ENCODE peak calls at places on chromosomes 1 and 21, in four cellular contexts. R, M, D and W are unnamed samples.

GRCh38 chr1:36351222-36351977 is 28.0 kb upstream of the EVA1B start:
- DNase-seq in R (peak), M (no peak), D (peak), W (peak)

GRCh38 chr21:44473915-44474555 is 18.7 kb downstream of the LRRC3 start:
- DNase-seq in R (no peak), M (no peak), D (no peak), W (no peak)

GRCh38 chr1:14487671-14488070 is 110.8 kb upstream of the KAZN start:
- DNase-seq in R (peak), M (no peak), D (no peak), W (no peak)

GRCh38 chr1:206442101-206442500 is 28.2 kb upstream of the IKBKE start:
- DNase-seq in R (no peak), M (no peak), D (no peak), W (no peak)

GRCh38 chr1:107430540-107431228 is 289.8 kb downstream of the NTNG1 start:
- DNase-seq in R (peak), M (no peak), D (peak), W (peak)

GRCh38 chr1:178241837-178242236 is 147.9 kb downstream of the RASAL2 start:
- DNase-seq in R (no peak), M (no peak), D (no peak), W (peak)

GRCh38 chr1:56824956-56825355 is 5.8 kb upstream of the FYB2 start:
- DNase-seq in R (no peak), M (no peak), D (no peak), W (no peak)

GRCh38 chr1:225677350-225678124 is 24.6 kb upstream of the ENAH start:
- DNase-seq in R (no peak), M (peak), D (no peak), W (no peak)

GRCh38 chr1:198179556-198179981 is 22.8 kb downstream of the NEK7 start:
- DNase-seq in R (no peak), M (no peak), D (no peak), W (peak)

GRCh38 chr21:46323227-46323709 is 402 bp downstream of the C21orf58 start:
- DNase-seq in R (no peak), M (no peak), D (no peak), W (peak)
- H4K8ac ChIP-seq in R (peak), M (peak), D (no peak), W (no peak)

GRCh38 chr1:210374600-210374953 is 45.9 kb downstream of the HHAT start:
- DNase-seq in R (no peak), M (no peak), D (no peak), W (no peak)

GRCh38 chr1:210372931-210373627 is 44.4 kb downstream of the HHAT start:
- DNase-seq in R (no peak), M (no peak), D (no peak), W (no peak)

GRCh38 chr1:210372491-210372890 is 43.8 kb downstream of the HHAT start:
- DNase-seq in R (no peak), M (peak), D (no peak), W (peak)

GRCh38 chr1:210373878-210374599 is 45.3 kb downstream of the HHAT start:
- DNase-seq in R (peak), M (peak), D (peak), W (peak)

DNA sequence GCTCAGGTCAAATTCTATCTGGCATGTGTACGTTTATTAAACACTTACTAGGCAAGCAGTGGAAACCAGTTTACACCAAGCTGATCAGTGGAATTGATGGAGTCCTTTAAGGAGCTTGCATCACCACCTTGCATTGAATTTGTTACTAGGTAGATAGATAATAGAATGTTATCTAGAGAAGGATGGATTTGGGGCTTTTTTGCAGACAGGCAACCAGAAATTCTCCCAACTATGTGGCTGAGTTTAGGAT is 44.9 kb downstream of the HHAT start:
- DNase-seq in R (peak), M (no peak), D (no peak), W (no peak)
- H3K4me3 ChIP-seq in R (no peak), M (peak), D (no peak), W (no peak)

DNA sequence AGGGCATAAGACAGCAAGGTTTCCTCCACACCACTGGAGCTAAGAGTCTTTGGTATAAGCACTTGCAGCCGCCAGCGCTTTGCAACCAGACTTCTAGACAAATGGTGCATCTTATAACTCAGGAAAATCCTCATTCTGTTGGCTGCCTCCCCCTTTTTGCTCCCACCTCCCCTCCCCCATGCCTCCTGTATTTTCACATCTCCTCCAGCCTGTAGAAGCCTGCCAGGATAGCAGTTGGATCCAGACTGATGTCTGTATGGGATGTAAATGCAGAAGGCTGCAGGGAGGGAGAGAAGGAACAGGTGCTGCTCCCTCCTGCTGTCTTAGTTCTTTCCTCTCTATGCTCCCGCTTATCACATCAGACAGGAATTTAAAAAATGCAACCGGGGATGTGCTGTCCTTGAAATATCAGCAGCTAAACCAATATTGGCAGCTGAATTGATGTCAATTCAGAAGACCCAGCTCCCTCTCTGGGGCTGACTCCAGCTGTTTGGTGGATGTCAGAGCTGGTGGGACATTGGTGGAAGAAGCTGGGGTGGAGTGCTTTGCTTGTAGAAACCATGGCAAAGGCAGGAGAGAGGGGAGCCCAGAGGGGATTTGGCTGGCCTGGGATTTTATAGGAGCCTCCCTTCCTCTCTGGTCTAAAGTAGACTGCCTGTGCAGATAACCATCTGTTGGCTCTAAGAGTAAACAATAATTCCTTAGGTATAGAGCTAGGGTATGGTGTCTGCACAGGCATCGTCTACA is 53.5 kb downstream of the NFASC start:
- DNase-seq in R (no peak), M (no peak), D (no peak), W (no peak)
- H2BK12ac ChIP-seq in R (no peak), M (peak), D (no peak), W (no peak)

GRCh38 chr1:12327566-12327965 is 97.7 kb downstream of the VPS13D start:
- DNase-seq in R (peak), M (no peak), D (no peak), W (no peak)

GRCh38 chr1:12324423-12324822 is 94.6 kb downstream of the VPS13D start:
- DNase-seq in R (no peak), M (no peak), D (no peak), W (no peak)

DNA sequence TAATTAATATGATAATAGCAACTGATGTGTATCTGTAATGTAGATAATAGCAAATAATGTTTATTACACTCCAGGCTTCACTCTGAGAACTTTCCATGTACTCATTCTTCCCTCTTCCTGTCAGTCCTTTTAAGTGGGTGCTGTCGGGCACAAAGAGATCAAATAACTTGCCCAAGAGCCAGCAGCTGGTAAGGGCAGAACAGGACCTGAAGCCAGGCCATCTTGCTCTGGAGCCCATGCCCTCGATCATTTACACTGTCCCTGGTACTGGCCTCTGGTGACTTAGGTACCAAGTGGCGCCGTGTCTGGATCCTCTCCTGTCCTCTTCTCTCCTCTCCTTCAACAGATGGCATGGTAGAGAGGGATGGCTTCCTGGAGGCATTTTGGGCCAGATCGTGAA is 97.2 kb downstream of the VPS13D start:
- DNase-seq in R (no peak), M (no peak), D (no peak), W (no peak)
- H4K8ac ChIP-seq in R (no peak), M (no peak), D (no peak), W (no peak)

DNA sequence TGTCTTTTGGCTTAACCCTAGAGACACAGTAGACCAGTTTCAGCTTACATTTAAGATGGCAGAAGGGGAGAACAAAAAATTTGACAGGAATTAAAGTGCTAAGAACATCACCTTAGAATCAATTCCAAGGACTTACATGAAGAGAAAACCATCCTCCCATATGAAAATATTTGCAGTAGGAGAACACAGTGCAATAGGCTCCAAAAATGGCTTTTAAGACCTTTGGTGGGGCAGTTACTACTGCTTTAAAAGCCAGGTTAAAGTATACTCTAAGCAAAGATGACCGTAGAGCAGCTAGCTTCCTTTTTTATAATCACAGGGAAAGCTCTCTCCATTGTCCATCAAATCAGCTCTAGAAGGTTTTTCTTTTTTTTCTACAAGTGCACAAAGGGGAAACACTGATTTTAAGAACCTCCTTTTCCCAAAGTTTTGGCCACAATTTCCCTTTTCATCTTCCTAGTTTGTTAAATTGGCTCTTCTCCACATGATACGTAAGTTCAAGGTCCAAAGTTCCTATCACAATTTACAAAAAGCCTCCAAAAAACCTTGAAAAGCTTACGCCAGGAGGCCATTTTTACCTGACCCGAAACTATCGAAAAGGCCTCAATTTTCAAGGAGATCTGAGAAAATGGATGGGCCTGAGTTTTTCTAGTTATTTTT is 3.3 kb downstream of the TXNIP start:
- DNase-seq in R (no peak), M (no peak), D (no peak), W (no peak)
- H3K4me3 ChIP-seq in R (no peak), M (peak), D (no peak), W (no peak)

GRCh38 chr1:151944110-151944858 is 35.0 kb upstream of the THEM4 start:
- DNase-seq in R (peak), M (no peak), D (no peak), W (peak)
- H2BK12ac ChIP-seq in R (no peak), M (peak), D (no peak), W (no peak)

DNA sequence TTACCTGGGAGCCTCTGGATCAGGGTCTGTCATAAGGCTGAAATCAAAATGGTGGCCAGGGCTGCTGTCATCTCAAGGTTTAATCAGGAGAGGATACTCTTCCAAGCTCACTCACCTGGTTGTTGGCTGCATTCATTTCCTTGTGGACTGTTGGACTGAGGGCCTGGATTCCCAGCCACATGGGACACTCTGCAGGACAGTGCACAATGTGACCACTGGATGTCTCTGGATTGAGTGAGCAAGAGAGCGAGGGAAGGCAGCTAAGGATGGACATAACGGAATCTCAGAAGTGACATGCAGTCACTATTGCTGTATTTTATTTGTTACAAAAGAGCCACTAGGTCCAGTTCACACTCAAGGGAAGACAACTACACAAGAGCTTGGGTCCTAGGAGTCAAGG is 229.1 kb downstream of the S1PR1 start:
- DNase-seq in R (no peak), M (no peak), D (no peak), W (no peak)
- H4K8ac ChIP-seq in R (no peak), M (no peak), D (no peak), W (no peak)

DNA sequence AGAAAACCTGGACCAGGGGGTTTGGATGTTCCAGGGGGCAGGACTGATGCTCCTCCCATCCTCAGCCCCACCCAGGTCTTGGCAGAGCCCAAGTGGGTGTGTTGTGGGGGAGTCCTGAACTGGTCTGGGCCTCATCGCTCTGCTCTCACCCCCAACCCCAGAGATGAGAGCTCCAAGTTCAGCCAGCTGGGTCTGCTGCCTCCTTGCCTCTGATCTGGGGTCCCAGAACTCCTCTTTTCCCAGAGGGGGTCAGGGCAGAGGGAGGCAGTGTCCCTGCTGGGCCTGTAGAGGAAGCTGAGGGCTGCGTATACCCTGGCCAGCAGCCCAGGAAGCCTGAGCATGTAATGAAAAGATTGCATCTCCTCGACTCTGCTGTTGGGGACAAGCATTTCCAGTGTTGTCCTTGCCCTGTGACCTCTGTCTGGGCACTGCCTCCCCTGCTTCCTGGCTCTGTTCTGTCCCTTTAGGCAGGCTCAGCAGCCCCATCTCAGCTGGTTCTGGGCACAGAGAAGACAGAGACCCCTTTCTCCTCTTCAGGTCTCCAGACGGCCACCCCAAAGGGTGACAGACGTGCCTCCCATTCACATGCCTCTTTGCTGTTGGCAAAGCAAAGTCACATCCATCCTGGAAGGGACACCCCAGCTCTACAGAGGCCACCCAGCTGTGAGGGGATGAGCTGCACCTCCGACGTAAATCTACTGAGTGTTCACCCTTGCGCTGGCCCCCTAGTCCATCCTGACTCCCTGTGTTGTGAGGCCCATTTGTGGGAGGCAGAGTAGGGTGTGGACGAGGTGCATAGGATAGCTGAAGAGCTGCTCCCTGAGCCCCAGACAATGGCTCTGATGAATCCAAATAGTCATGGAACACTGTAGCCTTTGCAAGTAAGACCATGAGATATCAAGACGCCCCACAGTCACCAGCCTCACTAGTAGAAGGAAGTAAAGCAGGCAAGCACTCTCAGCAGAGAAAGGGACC is 54.9 kb upstream of the EPS8L3 start:
- DNase-seq in R (no peak), M (peak), D (no peak), W (no peak)
- H3K4me3 ChIP-seq in R (no peak), M (no peak), D (no peak), W (no peak)

GRCh38 chr1:21879928-21880618 is 57.0 kb downstream of the HSPG2 start:
- DNase-seq in R (no peak), M (no peak), D (no peak), W (no peak)

GRCh38 chr1:21878009-21878809 is 58.9 kb downstream of the HSPG2 start:
- DNase-seq in R (no peak), M (no peak), D (no peak), W (no peak)

GRCh38 chr1:21880619-21880970 is 56.5 kb downstream of the HSPG2 start:
- DNase-seq in R (no peak), M (no peak), D (no peak), W (no peak)

GRCh38 chr1:21881250-21881649 is 55.9 kb downstream of the HSPG2 start:
- DNase-seq in R (no peak), M (no peak), D (no peak), W (no peak)

GRCh38 chr1:21878840-21879478 is 58.2 kb downstream of the HSPG2 start:
- DNase-seq in R (no peak), M (no peak), D (no peak), W (no peak)
- H2BK12ac ChIP-seq in R (no peak), M (no peak), D (no peak), W (no peak)